ENCODE peak calls at places on chromosomes 4 and X, in seven cellular contexts. One of them, this sample, is unnamed.
A peak's percentile ranks its signal among the peaks of the same experiment; 100 is the strongest.

GRCh38 chr4:2643555-2643954 is 107.1 kb downstream of the FAM193A start:
- DNase-seq in mucosa of descending colon: no peak
- DNase-seq in uterus: no peak
- DNase-seq in CD8-positive, alpha-beta memory T cell: no peak
- DNase-seq in neuronal stem cell: no peak
- DNase-seq in A549: no peak
- DNase-seq in body of pancreas: no peak
- DNase-seq in this sample: peak; percentile 40

GRCh38 chrX:17692709-17693346 is 44.5 kb upstream of the SCML1 start:
- DNase-seq in mucosa of descending colon: no peak
- DNase-seq in uterus: no peak
- DNase-seq in CD8-positive, alpha-beta memory T cell: no peak
- DNase-seq in neuronal stem cell: no peak
- DNase-seq in A549: no peak
- DNase-seq in body of pancreas: no peak
- DNase-seq in this sample: no peak

GRCh38 chrX:49103637-49104036 is 19.9 kb downstream of the GPKOW start:
- DNase-seq in mucosa of descending colon: no peak
- DNase-seq in uterus: no peak
- DNase-seq in CD8-positive, alpha-beta memory T cell: no peak
- DNase-seq in neuronal stem cell: no peak
- DNase-seq in A549: peak; percentile 40
- DNase-seq in body of pancreas: no peak
- DNase-seq in this sample: no peak

GRCh38 chr4:128544277-128544676 is 256.7 kb upstream of the PGRMC2 start:
- DNase-seq in mucosa of descending colon: no peak
- DNase-seq in uterus: no peak
- DNase-seq in CD8-positive, alpha-beta memory T cell: no peak
- DNase-seq in neuronal stem cell: no peak
- DNase-seq in A549: no peak
- DNase-seq in body of pancreas: no peak
- DNase-seq in this sample: no peak

GRCh38 chrX:123308663-123309062 is 124.6 kb downstream of the GRIA3 start:
- DNase-seq in mucosa of descending colon: no peak
- DNase-seq in uterus: no peak
- DNase-seq in CD8-positive, alpha-beta memory T cell: no peak
- DNase-seq in neuronal stem cell: no peak
- DNase-seq in A549: no peak
- DNase-seq in body of pancreas: no peak
- DNase-seq in this sample: no peak

GRCh38 chrX:135396109-135396508 is 25.6 kb upstream of the SMIM10L2A start:
- DNase-seq in mucosa of descending colon: no peak
- DNase-seq in uterus: peak; percentile 17
- DNase-seq in CD8-positive, alpha-beta memory T cell: no peak
- DNase-seq in neuronal stem cell: no peak
- DNase-seq in A549: peak; percentile 5
- DNase-seq in body of pancreas: peak; percentile 21
- DNase-seq in this sample: no peak

GRCh38 chrX:144681501-144681900 is 565.8 kb upstream of the SPANXN1 start:
- DNase-seq in mucosa of descending colon: no peak
- DNase-seq in uterus: no peak
- DNase-seq in CD8-positive, alpha-beta memory T cell: no peak
- DNase-seq in neuronal stem cell: no peak
- DNase-seq in A549: no peak
- DNase-seq in body of pancreas: no peak
- DNase-seq in this sample: no peak

GRCh38 chr4:122218762-122219161 is 66.6 kb downstream of the BLTP1 start:
- DNase-seq in mucosa of descending colon: no peak
- DNase-seq in uterus: no peak
- DNase-seq in CD8-positive, alpha-beta memory T cell: no peak
- DNase-seq in neuronal stem cell: no peak
- DNase-seq in A549: peak; percentile 1
- DNase-seq in body of pancreas: no peak
- DNase-seq in this sample: no peak

GRCh38 chr4:41670982-41671381 is 77.5 kb downstream of the PHOX2B start:
- DNase-seq in mucosa of descending colon: no peak
- DNase-seq in uterus: no peak
- DNase-seq in CD8-positive, alpha-beta memory T cell: no peak
- DNase-seq in neuronal stem cell: no peak
- DNase-seq in A549: no peak
- DNase-seq in body of pancreas: no peak
- DNase-seq in this sample: no peak

GRCh38 chr4:41668024-41668423 is 80.5 kb downstream of the PHOX2B start:
- DNase-seq in mucosa of descending colon: no peak
- DNase-seq in uterus: no peak
- DNase-seq in CD8-positive, alpha-beta memory T cell: no peak
- DNase-seq in neuronal stem cell: no peak
- DNase-seq in A549: no peak
- DNase-seq in body of pancreas: no peak
- DNase-seq in this sample: no peak

GRCh38 chr4:41665808-41666207 is 82.7 kb downstream of the PHOX2B start:
- DNase-seq in mucosa of descending colon: no peak
- DNase-seq in uterus: no peak
- DNase-seq in CD8-positive, alpha-beta memory T cell: no peak
- DNase-seq in neuronal stem cell: no peak
- DNase-seq in A549: no peak
- DNase-seq in body of pancreas: no peak
- DNase-seq in this sample: no peak

DNA sequence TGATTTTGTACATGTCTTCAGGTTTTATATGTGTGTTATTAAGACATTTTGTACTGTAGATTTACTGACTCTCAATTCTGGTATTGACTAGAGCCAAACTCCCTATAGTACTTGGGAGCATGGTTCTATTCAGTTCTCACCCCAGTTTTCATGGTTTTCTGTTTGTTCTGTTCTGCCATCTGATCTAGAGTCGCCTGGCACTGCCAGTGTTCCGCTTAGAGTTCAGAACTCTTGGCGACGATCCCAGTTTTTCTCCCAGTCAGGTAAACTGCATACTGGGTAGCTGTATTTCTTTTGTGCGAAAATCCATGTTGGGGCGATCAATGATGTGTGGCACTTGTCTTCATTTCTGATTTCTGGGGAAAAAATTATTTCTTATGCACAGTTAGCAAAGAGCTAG is 78.0 kb downstream of the PHOX2B start:
- DNase-seq in mucosa of descending colon: no peak
- DNase-seq in uterus: no peak
- DNase-seq in CD8-positive, alpha-beta memory T cell: no peak
- DNase-seq in neuronal stem cell: no peak
- DNase-seq in A549: no peak
- DNase-seq in body of pancreas: peak; percentile 79
- DNase-seq in this sample: no peak
- H3K4me1 ChIP-seq in mucosa of descending colon: no peaks in the 10 kb centered on the region
- H3K4me1 ChIP-seq in uterus: no peaks in the 10 kb centered on the region
- H3K4me1 ChIP-seq in CD8-positive, alpha-beta memory T cell: no peaks in the 10 kb centered on the region
- H3K4me1 ChIP-seq in neuronal stem cell: no peaks in the 10 kb centered on the region
- H3K4me1 ChIP-seq in A549: no peaks in the 10 kb centered on the region
- H3K4me1 ChIP-seq in body of pancreas: peaks cover 29% of the 10 kb centered on the region
- H3K4me1 ChIP-seq in this sample: no peaks in the 10 kb centered on the region

GRCh38 chrX:19790829-19791228 is 96.6 kb downstream of the SH3KBP1 start:
- DNase-seq in mucosa of descending colon: no peak
- DNase-seq in uterus: no peak
- DNase-seq in CD8-positive, alpha-beta memory T cell: no peak
- DNase-seq in neuronal stem cell: no peak
- DNase-seq in A549: no peak
- DNase-seq in body of pancreas: no peak
- DNase-seq in this sample: no peak

GRCh38 chrX:19789782-19790181 is 97.6 kb downstream of the SH3KBP1 start:
- DNase-seq in mucosa of descending colon: no peak
- DNase-seq in uterus: no peak
- DNase-seq in CD8-positive, alpha-beta memory T cell: no peak
- DNase-seq in neuronal stem cell: no peak
- DNase-seq in A549: no peak
- DNase-seq in body of pancreas: no peak
- DNase-seq in this sample: no peak

GRCh38 chrX:19785647-19786046 is 101.8 kb downstream of the SH3KBP1 start:
- DNase-seq in mucosa of descending colon: no peak
- DNase-seq in uterus: no peak
- DNase-seq in CD8-positive, alpha-beta memory T cell: no peak
- DNase-seq in neuronal stem cell: no peak
- DNase-seq in A549: no peak
- DNase-seq in body of pancreas: no peak
- DNase-seq in this sample: no peak

GRCh38 chrX:19789376-19789775 is 98.0 kb downstream of the SH3KBP1 start:
- DNase-seq in mucosa of descending colon: no peak
- DNase-seq in uterus: no peak
- DNase-seq in CD8-positive, alpha-beta memory T cell: no peak
- DNase-seq in neuronal stem cell: no peak
- DNase-seq in A549: no peak
- DNase-seq in body of pancreas: no peak
- DNase-seq in this sample: no peak

DNA sequence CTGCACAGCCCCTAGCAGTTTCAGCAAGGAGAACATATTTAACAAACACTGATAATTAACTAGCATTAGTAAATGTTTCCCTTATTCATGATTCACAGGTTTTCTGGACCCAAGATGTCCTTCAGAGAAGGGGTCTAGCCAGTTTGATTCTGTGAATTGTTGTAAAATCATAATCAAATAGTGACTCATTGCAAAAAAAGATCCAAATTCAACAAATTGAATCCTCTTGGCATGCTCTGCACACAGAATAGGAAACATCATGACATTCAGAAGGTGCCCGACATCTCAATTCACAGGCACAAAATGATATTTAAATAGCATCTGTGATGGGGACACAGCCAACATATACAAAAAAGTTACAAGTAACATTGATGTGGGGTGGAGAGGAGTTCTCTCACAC is 100.1 kb downstream of the SH3KBP1 start:
- DNase-seq in mucosa of descending colon: no peak
- DNase-seq in uterus: no peak
- DNase-seq in CD8-positive, alpha-beta memory T cell: no peak
- DNase-seq in neuronal stem cell: no peak
- DNase-seq in A549: no peak
- DNase-seq in body of pancreas: no peak
- DNase-seq in this sample: no peak
- H3K4me1 ChIP-seq in mucosa of descending colon: no peaks in the 10 kb centered on the region
- H3K4me1 ChIP-seq in uterus: no peaks in the 10 kb centered on the region
- H3K4me1 ChIP-seq in CD8-positive, alpha-beta memory T cell: peaks cover 61% of the 10 kb centered on the region
- H3K4me1 ChIP-seq in neuronal stem cell: no peaks in the 10 kb centered on the region
- H3K4me1 ChIP-seq in A549: no peaks in the 10 kb centered on the region
- H3K4me1 ChIP-seq in body of pancreas: no peaks in the 10 kb centered on the region
- H3K4me1 ChIP-seq in this sample: no peaks in the 10 kb centered on the region

DNA sequence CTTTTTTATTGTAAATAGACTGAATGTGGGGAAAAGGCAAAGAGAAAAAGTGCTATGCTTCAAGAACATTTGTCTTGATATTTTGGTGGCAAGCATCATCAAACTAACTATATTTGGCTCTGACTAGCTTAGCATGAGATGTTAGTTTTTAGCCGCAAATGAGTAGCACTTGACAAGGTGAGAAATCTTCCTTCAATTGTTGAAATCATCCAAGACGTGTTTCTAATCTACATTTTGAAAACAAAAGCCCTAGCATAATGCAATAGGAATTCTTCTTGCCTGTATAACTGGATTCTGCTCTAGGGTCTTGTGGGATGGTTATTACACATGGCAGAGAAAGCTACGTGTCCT is 92.5 kb downstream of the SORBS2 start:
- DNase-seq in mucosa of descending colon: no peak
- DNase-seq in uterus: no peak
- DNase-seq in CD8-positive, alpha-beta memory T cell: no peak
- DNase-seq in neuronal stem cell: no peak
- DNase-seq in A549: no peak
- DNase-seq in body of pancreas: no peak
- DNase-seq in this sample: no peak
- H3K4me1 ChIP-seq in mucosa of descending colon: no peaks in the 10 kb centered on the region
- H3K4me1 ChIP-seq in uterus: no peaks in the 10 kb centered on the region
- H3K4me1 ChIP-seq in CD8-positive, alpha-beta memory T cell: no peaks in the 10 kb centered on the region
- H3K4me1 ChIP-seq in neuronal stem cell: peaks cover 13% of the 10 kb centered on the region
- H3K4me1 ChIP-seq in A549: peaks cover 6% of the 10 kb centered on the region
- H3K4me1 ChIP-seq in body of pancreas: peaks cover 87% of the 10 kb centered on the region
- H3K4me1 ChIP-seq in this sample: no peaks in the 10 kb centered on the region

DNA sequence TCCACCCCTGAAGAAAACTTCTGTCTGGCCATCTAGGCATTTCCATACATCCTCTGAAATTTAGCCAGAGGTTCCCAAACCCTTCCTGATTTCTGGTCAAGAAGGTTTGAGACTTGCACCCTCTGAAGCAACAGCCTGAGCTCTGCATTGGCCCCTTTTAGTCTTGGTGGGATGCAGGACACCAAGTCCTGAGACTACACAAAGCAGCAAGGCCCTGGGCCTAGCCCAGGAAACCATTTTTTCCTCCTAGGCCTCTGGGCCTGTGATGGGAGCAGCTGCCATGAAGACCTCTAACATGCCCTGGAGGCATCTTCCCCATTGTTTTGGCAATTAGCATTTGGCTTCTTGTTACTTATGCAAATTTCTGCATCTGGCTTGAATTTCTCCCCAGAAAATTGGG is 196.6 kb downstream of the IL1RAPL2 start:
- DNase-seq in mucosa of descending colon: no peak
- DNase-seq in uterus: no peak
- DNase-seq in CD8-positive, alpha-beta memory T cell: no peak
- DNase-seq in neuronal stem cell: no peak
- DNase-seq in A549: no peak
- DNase-seq in body of pancreas: no peak
- DNase-seq in this sample: no peak
- H3K4me1 ChIP-seq in mucosa of descending colon: no peaks in the 10 kb centered on the region
- H3K4me1 ChIP-seq in uterus: no peaks in the 10 kb centered on the region
- H3K4me1 ChIP-seq in CD8-positive, alpha-beta memory T cell: no peaks in the 10 kb centered on the region
- H3K4me1 ChIP-seq in neuronal stem cell: no peaks in the 10 kb centered on the region
- H3K4me1 ChIP-seq in A549: no peaks in the 10 kb centered on the region
- H3K4me1 ChIP-seq in body of pancreas: no peaks in the 10 kb centered on the region
- H3K4me1 ChIP-seq in this sample: no peaks in the 10 kb centered on the region

GRCh38 chr4:107366016-107366415 is 329.9 kb upstream of the DKK2 start:
- DNase-seq in mucosa of descending colon: no peak
- DNase-seq in uterus: no peak
- DNase-seq in CD8-positive, alpha-beta memory T cell: no peak
- DNase-seq in neuronal stem cell: no peak
- DNase-seq in A549: no peak
- DNase-seq in body of pancreas: no peak
- DNase-seq in this sample: no peak
- H3K4me1 ChIP-seq in mucosa of descending colon: no peaks in the 10 kb centered on the region
- H3K4me1 ChIP-seq in uterus: no peaks in the 10 kb centered on the region
- H3K4me1 ChIP-seq in CD8-positive, alpha-beta memory T cell: no peaks in the 10 kb centered on the region
- H3K4me1 ChIP-seq in neuronal stem cell: no peaks in the 10 kb centered on the region
- H3K4me1 ChIP-seq in A549: no peaks in the 10 kb centered on the region
- H3K4me1 ChIP-seq in body of pancreas: no peaks in the 10 kb centered on the region
- H3K4me1 ChIP-seq in this sample: no peaks in the 10 kb centered on the region

GRCh38 chr4:25879091-25879584 is 16.4 kb upstream of the SEL1L3 start:
- DNase-seq in mucosa of descending colon: no peak
- DNase-seq in uterus: no peak
- DNase-seq in CD8-positive, alpha-beta memory T cell: no peak
- DNase-seq in neuronal stem cell: no peak
- DNase-seq in A549: no peak
- DNase-seq in body of pancreas: no peak
- DNase-seq in this sample: no peak
- H3K4me1 ChIP-seq in mucosa of descending colon: no peaks in the 10 kb centered on the region
- H3K4me1 ChIP-seq in uterus: no peaks in the 10 kb centered on the region
- H3K4me1 ChIP-seq in CD8-positive, alpha-beta memory T cell: no peaks in the 10 kb centered on the region
- H3K4me1 ChIP-seq in neuronal stem cell: peaks cover 3% of the 10 kb centered on the region
- H3K4me1 ChIP-seq in A549: no peaks in the 10 kb centered on the region
- H3K4me1 ChIP-seq in body of pancreas: peaks cover 2% of the 10 kb centered on the region
- H3K4me1 ChIP-seq in this sample: no peaks in the 10 kb centered on the region

This sample was measured in aorta.